ENCODE peak calls at places on chromosome 22, in seven cellular contexts. Q is cerebellar cortex; D is GM23338; Y is activated T-helper 9 cell treated with anti-CD3 and anti-CD28 coated beads, Interleukin-2, amount 50 U/mL, for 16 hours; X is right atrium auricular region; S is HEK293T; F is ureter. A is an unnamed sample.
A peak's percentile ranks its signal among the peaks of the same experiment; 100 is the strongest.

GRCh38 chr22:27252282-27253049 is 549.1 kb downstream of the MN1 start:
- DNase-seq in Q (no peak), D (no peak), Y (no peak), X (peak; percentile 84), S (no peak), F (no peak), A (no peak)

GRCh38 chr22:22376352-22376706 is 131.7 kb downstream of the VPREB1 start:
- DNase-seq in Q (no peak), D (no peak), Y (no peak), X (no peak), S (no peak), F (no peak), A (no peak)

GRCh38 chr22:17807571-17808410 is 33.5 kb upstream of the BID start:
- DNase-seq in Q (no peak), D (no peak), Y (no peak), X (no peak), S (no peak), F (no peak), A (no peak)

GRCh38 chr22:20948450-20948849 is 18.6 kb upstream of the AIFM3 start:
- DNase-seq in Q (no peak), D (no peak), Y (no peak), X (no peak), S (no peak), F (no peak), A (no peak)

GRCh38 chr22:39396797-39397195 is 2.8 kb upstream of the TAB1 start:
- DNase-seq in Q (peak; percentile 87), D (no peak), Y (no peak), X (no peak), S (no peak), F (no peak), A (no peak)

GRCh38 chr22:30425327-30425615 is 297 bp upstream of the MTFP1 start:
- DNase-seq in Q (no peak), D (no peak), Y (no peak), X (no peak), S (no peak), F (no peak), A (no peak)

GRCh38 chr22:24486501-24486921 is 8.6 kb upstream of the UPB1 start:
- DNase-seq in Q (no peak), D (no peak), Y (no peak), X (no peak), S (no peak), F (no peak), A (no peak)

GRCh38 chr22:20957691-20958440 is 9.2 kb upstream of the AIFM3 start:
- DNase-seq in Q (peak; percentile 68), D (peak; percentile 82), Y (no peak), X (no peak), S (no peak), F (no peak), A (no peak)

GRCh38 chr22:48205790-48206189 is 1443.3 kb downstream of the TBC1D22A start:
- DNase-seq in Q (no peak), D (no peak), Y (no peak), X (peak; percentile 16), S (no peak), F (no peak), A (no peak)

GRCh38 chr22:45709004-45709739 is 37.5 kb downstream of the ATXN10 start:
- DNase-seq in Q (no peak), D (no peak), Y (no peak), X (no peak), S (peak; percentile 17), F (no peak), A (no peak)